ENCODE peak calls at places on chromosomes 12 and 14, in six cellular contexts. One of them, this sample, is unnamed.

GRCh38 chr12:17793854-17794253 is 296.1 kb downstream of the RERGL start:
- DNase-seq in SK-N-SH: no peak
- DNase-seq in K562: no peak
- DNase-seq in HepG2: no peak
- DNase-seq in GM12891: no peak
- DNase-seq in GM12878: no peak
- DNase-seq in this sample: no peak

GRCh38 chr12:120225852-120226640 is 25.1 kb upstream of the RPLP0 start:
- DNase-seq in GM12891: peak; percentile 62
- DNase-seq in GM12878: no peak
- DNase-seq in SK-N-SH: no peak
- DNase-seq in K562: peak; percentile 53
- DNase-seq in HepG2: no peak
- DNase-seq in this sample: no peak

GRCh38 chr12:179131-179884 is 34.6 kb downstream of the SLC6A12 start:
- DNase-seq in SK-N-SH: no peak
- DNase-seq in HepG2: no peak
- DNase-seq in GM12878: no peak
- DNase-seq in K562: no peak
- DNase-seq in GM12891: no peak
- DNase-seq in this sample: no peak

GRCh38 chr14:72552236-72552635 is 341.7 kb downstream of the DPF3 start:
- DNase-seq in K562: no peak
- DNase-seq in SK-N-SH: no peak
- DNase-seq in GM12878: no peak
- DNase-seq in GM12891: no peak
- DNase-seq in HepG2: no peak
- DNase-seq in this sample: no peak

GRCh38 chr12:79203103-79203502 is 338.5 kb downstream of the SYT1 start:
- DNase-seq in GM12891: no peak
- DNase-seq in HepG2: no peak
- DNase-seq in SK-N-SH: no peak
- DNase-seq in K562: no peak
- DNase-seq in GM12878: no peak
- DNase-seq in this sample: no peak

GRCh38 chr12:122983789-122984515 is 3.5 kb downstream of the ARL6IP4 start:
- DNase-seq in SK-N-SH: no peak
- DNase-seq in HepG2: peak; percentile 41
- DNase-seq in GM12878: no peak
- DNase-seq in GM12891: no peak
- DNase-seq in K562: peak; percentile 49
- DNase-seq in this sample: no peak

GRCh38 chr12:57898308-57898970 is 42.9 kb upstream of the ATP23 start:
- DNase-seq in K562: no peak
- DNase-seq in HepG2: no peak
- DNase-seq in SK-N-SH: no peak
- DNase-seq in GM12878: peak; percentile 24
- DNase-seq in GM12891: no peak
- DNase-seq in this sample: no peak

GRCh38 chr12:113422929-113423669 is 919 bp downstream of the SDSL start:
- DNase-seq in GM12878: no peak
- DNase-seq in K562: no peak
- DNase-seq in HepG2: no peak
- DNase-seq in SK-N-SH: no peak
- DNase-seq in GM12891: no peak
- DNase-seq in this sample: no peak

GRCh38 chr14:54509546-54510501 is at the start of gene CGRRF1:
- DNase-seq in GM12878: peak; percentile 91
- DNase-seq in SK-N-SH: peak; percentile 97
- DNase-seq in K562: peak; percentile 95
- DNase-seq in HepG2: peak; percentile 94
- DNase-seq in GM12891: peak; percentile 94
- DNase-seq in this sample: peak; percentile 93

GRCh38 chr14:36617824-36618223 is 35.4 kb upstream of the NKX2-8 start:
- DNase-seq in GM12891: no peak
- DNase-seq in SK-N-SH: no peak
- DNase-seq in GM12878: no peak
- DNase-seq in K562: no peak
- DNase-seq in HepG2: no peak
- DNase-seq in this sample: no peak

GRCh38 chr12:26768611-26769603 is 64.1 kb downstream of the ITPR2 start:
- DNase-seq in K562: no peak
- DNase-seq in HepG2: peak; percentile 98
- DNase-seq in GM12891: no peak
- DNase-seq in SK-N-SH: no peak
- DNase-seq in GM12878: no peak
- DNase-seq in this sample: no peak

GRCh38 chr12:122862110-122862634 is 26.9 kb downstream of the HIP1R start:
- DNase-seq in HepG2: no peak
- DNase-seq in GM12891: no peak
- DNase-seq in GM12878: no peak
- DNase-seq in K562: no peak
- DNase-seq in SK-N-SH: peak; percentile 27
- DNase-seq in this sample: no peak

GRCh38 chr14:54147285-54147684 is 190.7 kb upstream of the BMP4 start:
- DNase-seq in HepG2: no peak
- DNase-seq in GM12891: no peak
- DNase-seq in SK-N-SH: no peak
- DNase-seq in K562: no peak
- DNase-seq in GM12878: no peak
- DNase-seq in this sample: no peak

GRCh38 chr14:105047283-105048016 is 17.8 kb downstream of the GPR132 start:
- DNase-seq in K562: no peak
- DNase-seq in SK-N-SH: peak; percentile 19
- DNase-seq in GM12878: no peak
- DNase-seq in HepG2: no peak
- DNase-seq in GM12891: no peak
- DNase-seq in this sample: no peak

GRCh38 chr12:38149395-38150073 is 167.0 kb upstream of the ALG10B start:
- DNase-seq in HepG2: no peak
- DNase-seq in SK-N-SH: no peak
- DNase-seq in GM12891: no peak
- DNase-seq in K562: no peak
- DNase-seq in GM12878: no peak
- DNase-seq in this sample: no peak

GRCh38 chr12:64946132-64946829 is 121.8 kb downstream of the TBC1D30 start:
- DNase-seq in GM12878: no peak
- DNase-seq in GM12891: no peak
- DNase-seq in SK-N-SH: peak; percentile 69
- DNase-seq in HepG2: no peak
- DNase-seq in K562: no peak
- DNase-seq in this sample: no peak

GRCh38 chr14:89351364-89351957 is 65.6 kb downstream of the FOXN3 start:
- DNase-seq in K562: no peak
- DNase-seq in GM12891: peak; percentile 34
- DNase-seq in GM12878: peak; percentile 54
- DNase-seq in SK-N-SH: no peak
- DNase-seq in HepG2: peak; percentile 98
- DNase-seq in this sample: peak; percentile 41

DNA sequence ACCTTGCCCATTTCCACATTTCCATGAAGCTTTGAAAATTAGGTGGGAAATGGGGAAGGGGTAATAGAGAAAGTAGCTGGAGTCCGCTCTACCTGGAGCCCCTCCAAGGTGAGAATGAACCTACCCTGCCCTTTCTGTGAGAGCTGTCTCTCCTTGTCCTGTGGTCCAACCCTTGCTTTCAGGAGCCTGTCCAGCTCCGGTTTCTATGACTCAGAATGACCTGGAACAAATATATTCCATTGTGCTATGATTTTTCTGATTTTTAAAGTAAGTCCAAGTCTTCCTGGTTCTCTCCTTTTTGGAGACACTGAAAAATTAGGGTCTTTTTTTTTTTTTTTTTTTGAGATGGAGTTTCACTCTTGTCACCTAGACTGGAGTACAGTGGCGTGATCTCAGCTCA is 89.1 kb upstream of the VASH1 start:
- DNase-seq in GM12878: no peak
- DNase-seq in K562: no peak
- DNase-seq in GM12891: no peak
- DNase-seq in HepG2: no peak
- DNase-seq in SK-N-SH: no peak
- DNase-seq in this sample: no peak
- TF ChIP-seq TAF1 in GM12878: no peak
- TF ChIP-seq TAF1 in K562: no peak
- TF ChIP-seq TAF1 in GM12891: no peak
- TF ChIP-seq TAF1 in HepG2: no peak
- TF ChIP-seq TAF1 in SK-N-SH: no peak
- TF ChIP-seq TAF1 in this sample: no peak

DNA sequence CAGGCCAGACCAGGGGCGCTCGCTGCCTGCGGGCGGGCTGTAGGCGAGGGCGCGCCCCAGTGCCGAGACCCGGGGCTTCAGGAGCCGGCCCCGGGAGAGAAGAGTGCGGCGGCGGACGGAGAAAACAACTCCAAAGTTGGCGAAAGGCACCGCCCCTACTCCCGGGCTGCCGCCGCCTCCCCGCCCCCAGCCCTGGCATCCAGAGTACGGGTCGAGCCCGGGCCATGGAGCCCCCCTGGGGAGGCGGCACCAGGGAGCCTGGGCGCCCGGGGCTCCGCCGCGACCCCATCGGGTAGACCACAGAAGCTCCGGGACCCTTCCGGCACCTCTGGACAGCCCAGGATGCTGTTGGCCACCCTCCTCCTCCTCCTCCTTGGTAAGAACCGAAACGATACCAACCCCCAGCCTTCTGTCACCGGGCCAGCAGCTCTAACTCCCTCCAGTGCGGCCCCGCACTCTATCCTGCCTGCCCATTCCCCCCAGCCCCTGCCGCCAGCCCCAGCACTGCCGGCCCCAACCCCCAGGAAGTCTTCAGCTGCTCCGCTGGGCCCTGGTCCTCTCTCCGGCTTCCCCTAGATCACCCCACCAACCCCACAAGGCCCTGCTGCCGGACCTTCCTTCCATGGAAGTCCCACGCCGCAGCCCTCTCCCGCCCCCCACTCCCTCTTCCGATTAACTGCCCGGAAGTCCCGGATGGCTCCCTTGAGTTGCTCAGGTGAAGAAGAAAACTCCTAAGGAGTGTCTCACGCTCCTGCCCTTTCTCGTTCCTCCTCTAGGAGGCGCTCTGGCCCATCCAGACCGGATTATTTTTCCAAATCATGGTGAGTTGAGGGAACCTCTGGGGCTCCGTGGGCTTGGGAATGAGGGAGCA is 657 bp downstream of the LRP10 start:
- DNase-seq in HepG2: peak; percentile 84
- DNase-seq in GM12878: no peak
- DNase-seq in SK-N-SH: peak; percentile 83
- DNase-seq in GM12891: no peak
- DNase-seq in K562: peak; percentile 93
- DNase-seq in this sample: no peak
- TF ChIP-seq TAF1 in HepG2: peak; percentile 9
- TF ChIP-seq TAF1 in GM12878: no peak
- TF ChIP-seq TAF1 in SK-N-SH: peak; percentile 22
- TF ChIP-seq TAF1 in GM12891: no peak
- TF ChIP-seq TAF1 in K562: peak; percentile 53
- TF ChIP-seq TAF1 in this sample: no peak

DNA sequence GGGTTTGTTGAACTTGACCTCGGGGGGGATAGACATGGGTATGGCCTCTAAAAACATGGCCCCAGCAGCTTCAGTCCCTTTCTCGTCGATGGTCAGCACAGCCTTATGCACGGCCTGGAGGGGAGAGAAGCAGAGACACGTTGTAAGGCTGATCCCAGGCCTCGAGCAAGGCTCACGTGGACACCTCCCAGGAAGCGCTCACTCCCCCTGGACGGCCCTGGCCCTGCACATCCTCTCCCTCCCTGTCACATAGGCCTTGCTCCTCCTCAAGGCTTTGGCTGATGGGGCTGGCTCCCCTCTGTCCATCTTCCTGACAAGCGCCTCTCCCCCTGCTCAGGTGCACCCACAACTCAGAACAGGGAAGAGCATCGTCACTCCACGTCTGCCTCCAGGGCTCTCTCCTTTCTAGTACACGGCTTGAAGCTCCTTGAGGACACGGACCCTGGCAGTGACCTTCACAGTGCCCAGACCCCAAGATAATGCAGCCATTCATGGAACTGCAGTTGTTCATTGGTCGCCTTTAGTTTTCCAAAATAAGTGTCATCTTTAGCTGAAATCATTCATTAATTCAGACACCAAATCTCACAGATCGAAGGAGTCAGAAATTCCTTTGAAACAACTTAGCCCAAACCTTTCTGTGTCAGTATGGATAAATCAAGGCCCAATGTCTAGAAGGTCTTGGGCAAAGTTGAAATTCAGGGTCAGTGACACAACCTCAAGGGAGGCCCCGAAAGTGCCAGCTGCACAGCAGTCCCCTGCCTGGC is 9.7 kb downstream of the SERPINA1 start:
- DNase-seq in GM12878: no peak
- DNase-seq in GM12891: no peak
- DNase-seq in K562: no peak
- DNase-seq in HepG2: no peak
- DNase-seq in SK-N-SH: no peak
- DNase-seq in this sample: no peak
- TF ChIP-seq TAF1 in GM12878: no peak
- TF ChIP-seq TAF1 in GM12891: no peak
- TF ChIP-seq TAF1 in K562: no peak
- TF ChIP-seq TAF1 in HepG2: no peak
- TF ChIP-seq TAF1 in SK-N-SH: no peak
- TF ChIP-seq TAF1 in this sample: no peak

DNA sequence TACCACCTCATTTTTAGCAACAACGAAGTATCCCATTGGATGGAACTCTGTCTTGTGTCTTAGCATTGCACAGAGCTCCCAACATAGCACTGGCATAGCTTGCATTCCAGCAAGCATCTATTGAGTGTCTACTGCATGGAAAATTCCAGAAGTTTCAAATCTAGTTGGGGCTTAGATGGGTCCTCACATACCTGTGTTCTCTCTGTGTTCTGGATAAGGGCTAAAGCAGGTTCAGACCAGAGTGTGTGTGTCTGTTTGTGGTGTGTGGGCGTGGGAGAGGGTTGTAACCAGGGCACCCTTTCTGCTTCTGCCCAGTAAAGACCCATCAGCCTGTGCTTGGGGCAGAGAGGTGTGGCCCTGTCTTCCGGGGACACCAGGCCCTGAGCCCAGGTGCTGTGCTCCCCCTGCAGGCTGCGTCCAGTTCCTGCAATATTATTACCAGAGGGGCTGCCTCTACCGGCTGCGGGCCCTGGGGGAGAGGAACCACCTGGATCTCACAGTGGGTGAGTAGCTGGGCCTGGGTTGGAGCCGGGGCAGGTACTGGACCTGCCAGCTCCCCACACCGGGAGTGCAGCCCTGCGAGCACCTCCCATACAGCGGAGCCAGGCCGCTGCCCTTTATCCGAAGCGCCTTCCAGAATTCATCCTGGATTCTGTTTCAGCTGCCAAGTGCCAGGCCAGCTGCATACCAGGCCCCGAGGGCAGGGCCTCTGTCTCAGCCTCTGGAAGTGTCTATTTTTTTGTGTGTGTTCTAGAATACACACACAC is 20.3 kb downstream of the RHOF start:
- DNase-seq in GM12878: no peak
- DNase-seq in K562: peak; percentile 83
- DNase-seq in GM12891: peak; percentile 95
- DNase-seq in HepG2: peak; percentile 61
- DNase-seq in SK-N-SH: peak; percentile 91
- DNase-seq in this sample: peak; percentile 95
- TF ChIP-seq TAF1 in GM12878: no peak
- TF ChIP-seq TAF1 in K562: no peak
- TF ChIP-seq TAF1 in GM12891: no peak
- TF ChIP-seq TAF1 in HepG2: no peak
- TF ChIP-seq TAF1 in SK-N-SH: no peak
- TF ChIP-seq TAF1 in this sample: no peak

This sample was measured in GM12892.